ENCODE peak calls at places on chromosomes 13 and 19, in eight cellular contexts. A, O, I, H, S, D, V and Q are unnamed samples.

GRCh38 chr19:1455336-1456120 is 5.6 kb downstream of the APC2 start:
- DNase-seq in A (peak), O (peak), I (peak), H (no peak), S (peak), D (no peak), V (no peak), Q (peak)

GRCh38 chr19:43078311-43078710 is 4.2 kb downstream of the PSG2 start:
- DNase-seq in A (no peak), O (peak), I (no peak), H (no peak), S (no peak), D (no peak), V (peak), Q (no peak)

GRCh38 chr19:7681336-7682174 is 922 bp downstream of the TRAPPC5 start:
- DNase-seq in A (peak), O (peak), I (peak), H (peak), S (peak), D (peak), V (peak), Q (peak)

GRCh38 chr19:51099070-51099382 is 9.2 kb downstream of the CTU1 start:
- DNase-seq in A (no peak), O (no peak), I (no peak), H (no peak), S (no peak), D (no peak), V (no peak), Q (no peak)

GRCh38 chr19:36110487-36111199 is at the start of gene OVOL3:
- DNase-seq in A (no peak), O (no peak), I (no peak), H (no peak), S (no peak), D (no peak), V (no peak), Q (peak)

GRCh38 chr13:113947321-113948033 is 26.4 kb downstream of the C13orf46 start:
- DNase-seq in A (peak), O (peak), I (peak), H (peak), S (peak), D (no peak), V (no peak), Q (peak)

GRCh38 chr13:23828866-23829265 is 60.3 kb downstream of the MIPEP start:
- DNase-seq in A (no peak), O (peak), I (no peak), H (no peak), S (no peak), D (no peak), V (peak), Q (no peak)

GRCh38 chr19:40592170-40592569 is 9.0 kb upstream of the LTBP4 start:
- DNase-seq in A (no peak), O (peak), I (peak), H (no peak), S (no peak), D (no peak), V (peak), Q (no peak)

GRCh38 chr19:2359992-2360875 is at the start of gene TMPRSS9:
- DNase-seq in A (no peak), O (no peak), I (no peak), H (no peak), S (no peak), D (no peak), V (no peak), Q (no peak)

GRCh38 chr19:16367269-16367683 is 42.6 kb downstream of the KLF2 start:
- DNase-seq in A (no peak), O (no peak), I (no peak), H (no peak), S (no peak), D (no peak), V (no peak), Q (no peak)

GRCh38 chr19:43818500-43818899 is 8.6 kb upstream of the ZNF283 start:
- DNase-seq in A (no peak), O (no peak), I (peak), H (no peak), S (no peak), D (no peak), V (no peak), Q (no peak)